ENCODE peak calls at places on chromosomes 4 and X, in four cellular contexts. K, C, M and R are unnamed samples.

GRCh38 chr4:112231779-112232713 is at the start of gene AP1AR:
- DNase-seq in M (peak; percentile 92), C (peak; percentile 78), K (peak; percentile 70), R (peak; percentile 85)

GRCh38 chr4:3485011-3485881 is 22.1 kb downstream of the DOK7 start:
- DNase-seq in C (no peak), M (no peak), K (no peak), R (no peak)

GRCh38 chr4:88779431-88779830 is 81.8 kb upstream of the NAP1L5 start:
- DNase-seq in C (no peak), K (no peak), M (no peak), R (no peak)

GRCh38 chr4:16591867-16592266 is 306.6 kb downstream of the LDB2 start:
- DNase-seq in C (no peak), K (no peak), M (no peak), R (peak; percentile 61)

GRCh38 chr4:141645611-141646340 is 9.4 kb downstream of the IL15 start:
- DNase-seq in C (no peak), K (no peak), M (no peak), R (no peak)

GRCh38 chr4:72313121-72313520 is 255.9 kb downstream of the ADAMTS3 start:
- DNase-seq in K (no peak), C (no peak), M (no peak), R (no peak)

GRCh38 chr4:118898221-118898620 is 9.6 kb downstream of the SYNPO2 start:
- DNase-seq in K (no peak), C (no peak), M (no peak), R (no peak)

GRCh38 chr4:120830204-120830603 is 92.3 kb downstream of the PRDM5 start:
- DNase-seq in C (no peak), M (no peak), K (no peak), R (peak; percentile 15)

GRCh38 chr4:24137596-24137962 is 247.7 kb upstream of the PPARGC1A start:
- DNase-seq in C (no peak), M (no peak), K (peak; percentile 20), R (no peak)

GRCh38 chr4:143287571-143287923 is 49.1 kb upstream of the GAB1 start:
- DNase-seq in M (no peak), C (no peak), K (no peak), R (no peak)
- H3K27ac ChIP-seq in M (peak overlapping the region; percentile 64), C (peak overlapping the region; percentile 61), K (peak overlapping the region; percentile 17), R (no peak overlapping the region)

DNA sequence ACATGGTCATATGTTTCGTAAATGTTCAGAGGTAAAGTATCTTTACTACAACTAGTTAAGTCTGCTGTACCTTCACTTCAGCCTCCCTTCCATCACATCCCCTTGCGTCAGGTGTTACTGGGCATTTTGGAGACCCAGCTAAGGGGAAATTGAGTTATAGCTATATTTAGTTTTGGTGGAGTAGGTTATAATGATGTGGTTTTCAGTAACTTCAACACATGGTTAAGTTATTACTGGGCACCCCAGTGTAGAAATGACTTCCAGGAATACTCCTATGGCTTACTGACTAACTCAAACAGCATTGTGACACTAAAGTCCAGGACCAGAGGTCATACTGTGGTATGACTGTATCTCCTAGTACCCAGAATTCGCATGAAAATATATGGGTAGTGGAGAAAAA is 23.4 kb upstream of the ACSL1 start:
- DNase-seq in C (no peak), M (no peak), K (no peak), R (no peak)
- H3K4me1 ChIP-seq in C (peaks cover 4% of the 10 kb centered on the region), M (no peaks in the 10 kb centered on the region), K (peaks cover 2% of the 10 kb centered on the region), R (no peaks in the 10 kb centered on the region)

GRCh38 chrX:47233333-47234113 is 714 bp downstream of the USP11 start:
- DNase-seq in M (peak; percentile 98), K (peak; percentile 93), C (peak; percentile 93), R (peak; percentile 97)
- TF ChIP-seq POLR2A in M (no peak), K (peak; percentile 77), C (no peak), R (no peak)

GRCh38 chr4:53057679-53058078 is 195.6 kb downstream of the RASL11B start:
- DNase-seq in C (no peak), K (no peak), M (no peak), R (no peak)

GRCh38 chr4:53059253-53059652 is 197.1 kb downstream of the RASL11B start:
- DNase-seq in K (no peak), C (no peak), M (no peak), R (no peak)

GRCh38 chr4:53055274-53055673 is 193.2 kb downstream of the RASL11B start:
- DNase-seq in K (no peak), M (no peak), C (no peak), R (no peak)

GRCh38 chr4:53060278-53060677 is 198.2 kb downstream of the RASL11B start:
- DNase-seq in C (no peak), K (no peak), M (no peak), R (no peak)

DNA sequence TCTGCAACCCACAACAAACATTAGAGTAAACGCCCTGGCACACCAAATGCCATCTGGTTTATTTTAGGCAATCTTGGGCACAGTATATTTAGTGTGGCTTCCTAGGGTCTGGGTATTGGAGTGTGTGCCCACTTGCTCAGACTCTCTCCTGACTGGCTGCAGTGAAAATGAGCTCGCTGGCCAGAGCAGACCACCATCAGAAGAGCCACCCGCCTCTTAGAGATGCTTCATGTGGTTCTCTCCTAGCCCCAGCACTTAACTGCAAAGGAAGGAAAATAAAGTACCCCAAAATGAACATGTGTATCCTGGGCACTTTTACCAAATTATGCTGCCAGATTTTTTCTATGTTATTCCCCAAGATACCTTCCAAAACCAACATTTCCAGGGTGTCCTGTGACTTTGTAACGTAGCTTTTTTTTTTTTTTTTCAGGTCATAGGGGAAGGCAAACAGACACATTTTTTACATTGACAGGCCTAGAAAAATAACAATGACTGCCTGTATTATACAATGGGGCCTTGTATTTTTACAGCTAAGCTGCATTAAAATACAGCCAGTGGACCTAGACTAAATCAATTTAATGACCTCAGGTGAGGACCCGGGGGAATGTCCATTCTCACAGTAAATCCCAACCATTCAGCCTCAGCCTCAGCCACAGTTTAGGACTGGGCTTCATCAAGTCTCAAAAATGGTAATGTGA is 193.7 kb downstream of the RASL11B start:
- DNase-seq in K (no peak), C (no peak), M (no peak), R (no peak)
- H3K27ac ChIP-seq in K (no peak overlapping the region), C (no peak overlapping the region), M (no peak overlapping the region), R (peak overlapping the region; percentile 23)

GRCh38 chr4:6271206-6271605 is 1.6 kb downstream of the WFS1 start:
- DNase-seq in C (no peak), M (no peak), K (no peak), R (no peak)

GRCh38 chr4:6273661-6273990 is 4.0 kb downstream of the WFS1 start:
- DNase-seq in C (no peak), K (no peak), M (no peak), R (no peak)

GRCh38 chr4:6270691-6271121 is 1.1 kb downstream of the WFS1 start:
- DNase-seq in K (no peak), C (no peak), M (no peak), R (no peak)

GRCh38 chr4:6272863-6273660 is 3.4 kb downstream of the WFS1 start:
- DNase-seq in M (no peak), K (no peak), C (no peak), R (no peak)

GRCh38 chr4:6271701-6272465 is 2.2 kb downstream of the WFS1 start:
- DNase-seq in M (peak; percentile 76), C (peak; percentile 83), K (peak; percentile 53), R (peak; percentile 52)
- H3K4me1 ChIP-seq in M (peaks cover 74% of the 10 kb centered on the region), C (peaks cover 54% of the 10 kb centered on the region), K (peaks cover 10% of the 10 kb centered on the region), R (peaks cover 66% of the 10 kb centered on the region)

GRCh38 chr4:186633844-186634243 is 78.5 kb upstream of the MTNR1A start:
- DNase-seq in M (no peak), K (no peak), C (no peak), R (no peak)
- TF ChIP-seq POLR2A in M (no peak), K (no peak), C (no peak), R (no peak)

GRCh38 chr4:41009411-41009810 is 204.9 kb downstream of the APBB2 start:
- DNase-seq in K (no peak), C (no peak), M (no peak), R (no peak)
- H3K27ac ChIP-seq in K (no peak overlapping the region), C (no peak overlapping the region), M (no peak overlapping the region), R (no peak overlapping the region)

GRCh38 chr4:158787718-158788441 is 19.1 kb downstream of the FNIP2 start:
- DNase-seq in C (no peak), K (no peak), M (no peak), R (no peak)

GRCh38 chr4:158791588-158791987 is 22.8 kb downstream of the FNIP2 start:
- DNase-seq in M (no peak), K (no peak), C (no peak), R (no peak)

GRCh38 chr4:158789853-158790252 is 21.0 kb downstream of the FNIP2 start:
- DNase-seq in K (no peak), M (no peak), C (no peak), R (no peak)

GRCh38 chr4:158786155-158786581 is 17.3 kb downstream of the FNIP2 start:
- DNase-seq in K (no peak), M (no peak), C (no peak), R (no peak)

GRCh38 chr4:158788608-158789007 is 19.8 kb downstream of the FNIP2 start:
- DNase-seq in M (no peak), K (no peak), C (no peak), R (no peak)
- H3K4me1 ChIP-seq in M (peaks cover 63% of the 10 kb centered on the region), K (no peaks in the 10 kb centered on the region), C (peaks cover 41% of the 10 kb centered on the region), R (peaks cover 9% of the 10 kb centered on the region)

GRCh38 chr4:100907465-100908454 is 389.9 kb upstream of the EMCN start:
- DNase-seq in M (no peak), K (no peak), C (no peak), R (no peak)

GRCh38 chr4:100906973-100907372 is 389.2 kb upstream of the EMCN start:
- DNase-seq in C (no peak), M (no peak), K (no peak), R (no peak)

GRCh38 chr4:100913685-100914084 is 395.9 kb upstream of the EMCN start:
- DNase-seq in K (no peak), M (no peak), C (no peak), R (no peak)

DNA sequence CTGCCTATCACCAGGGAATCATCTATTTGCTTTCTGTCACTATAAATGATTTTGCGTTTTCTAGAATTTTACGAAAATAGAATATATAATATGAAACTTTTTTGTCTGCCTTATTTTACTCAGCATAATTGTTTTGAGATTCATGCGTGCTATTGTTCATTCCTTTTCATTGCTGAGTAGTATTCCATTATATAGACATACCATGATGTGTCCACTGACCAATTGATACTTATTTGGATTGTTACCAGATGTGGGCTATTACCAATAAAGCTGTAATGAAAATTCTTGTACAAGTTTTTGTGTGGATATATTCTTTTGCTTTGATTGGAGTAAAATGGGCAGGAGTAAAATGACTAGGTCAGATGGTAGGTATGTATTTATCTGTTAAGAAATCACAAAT is 390.7 kb upstream of the EMCN start:
- DNase-seq in C (no peak), K (no peak), M (no peak), R (no peak)
- TF ChIP-seq POLR2A in C (no peak), K (no peak), M (no peak), R (no peak)

DNA sequence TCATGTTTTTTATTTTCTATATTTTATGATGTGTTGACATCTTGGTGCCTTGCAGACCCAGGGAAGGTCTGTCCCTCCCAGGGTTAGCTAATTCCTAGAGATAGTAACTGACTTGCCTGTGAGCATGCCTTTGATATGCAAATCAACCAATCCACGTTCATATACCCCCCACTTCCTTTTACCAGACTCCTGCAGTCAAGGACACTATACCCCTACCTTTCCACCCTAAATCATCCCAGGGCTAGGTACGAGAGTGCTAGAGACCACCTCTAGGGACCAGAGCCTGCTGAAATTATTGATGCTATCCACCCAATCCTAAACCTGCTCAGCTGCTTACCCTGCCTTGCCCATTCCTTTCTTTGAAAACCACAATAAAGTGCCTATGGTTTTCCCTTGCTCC is 7.5 kb upstream of the PHEX start:
- DNase-seq in C (no peak), M (no peak), K (no peak), R (no peak)
- H3K27ac ChIP-seq in C (no peak overlapping the region), M (no peak overlapping the region), K (no peak overlapping the region), R (no peak overlapping the region)